ENCODE peak calls at places on chromosomes 1 and 21, in five cellular contexts. N is GM23248; W is heart right ventricle; J is CD8-positive, alpha-beta T cell; L is right lobe of liver. Y is an unnamed sample.

GRCh38 chr1:54456921-54457529 is 50.8 kb upstream of the SSBP3 start:
- DNase-seq in N (peak; percentile 25), W (no peak), J (no peak), L (no peak), Y (no peak)

GRCh38 chr1:37752583-37753471 is 12.1 kb downstream of the EPHA10 start:
- DNase-seq in N (peak; percentile 50), W (no peak), J (no peak), L (no peak), Y (no peak)

GRCh38 chr1:180301135-180301737 is 71.2 kb downstream of the LHX4 start:
- DNase-seq in N (peak; percentile 14), W (no peak), J (no peak), L (no peak), Y (no peak)

GRCh38 chr1:29641921-29642320 is 405.6 kb downstream of the PTPRU start:
- DNase-seq in N (no peak), W (no peak), J (no peak), L (no peak), Y (no peak)

GRCh38 chr1:66381626-66382275 is 152.2 kb upstream of the SGIP1 start:
- DNase-seq in N (no peak), W (no peak), J (no peak), L (no peak), Y (no peak)

GRCh38 chr21:14846619-14847018 is 218.2 kb downstream of the NRIP1 start:
- DNase-seq in N (no peak), W (no peak), J (no peak), L (no peak), Y (no peak)

GRCh38 chr1:44031900-44032817 is 897 bp upstream of the SLC6A9 start:
- DNase-seq in N (no peak), W (no peak), J (no peak), L (no peak), Y (no peak)

GRCh38 chr1:201053155-201053860 is 29.8 kb upstream of the KIF21B start:
- DNase-seq in N (no peak), W (no peak), J (no peak), L (no peak), Y (no peak)

GRCh38 chr1:203911806-203912205 is 50.4 kb downstream of the SNRPE start:
- DNase-seq in N (peak; percentile 44), W (no peak), J (no peak), L (no peak), Y (no peak)

GRCh38 chr1:162319510-162320160 is 57.0 kb downstream of the SPATA46 start:
- DNase-seq in N (peak; percentile 71), W (no peak), J (no peak), L (no peak), Y (no peak)

GRCh38 chr1:246961939-246962373 is 30.2 kb upstream of the AHCTF1 start:
- DNase-seq in N (peak; percentile 4), W (no peak), J (no peak), L (peak; percentile 57), Y (no peak)

GRCh38 chr1:65175171-65176070 is 27.4 kb downstream of the AK4 start:
- DNase-seq in N (no peak), W (peak; percentile 46), J (no peak), L (no peak), Y (no peak)

DNA sequence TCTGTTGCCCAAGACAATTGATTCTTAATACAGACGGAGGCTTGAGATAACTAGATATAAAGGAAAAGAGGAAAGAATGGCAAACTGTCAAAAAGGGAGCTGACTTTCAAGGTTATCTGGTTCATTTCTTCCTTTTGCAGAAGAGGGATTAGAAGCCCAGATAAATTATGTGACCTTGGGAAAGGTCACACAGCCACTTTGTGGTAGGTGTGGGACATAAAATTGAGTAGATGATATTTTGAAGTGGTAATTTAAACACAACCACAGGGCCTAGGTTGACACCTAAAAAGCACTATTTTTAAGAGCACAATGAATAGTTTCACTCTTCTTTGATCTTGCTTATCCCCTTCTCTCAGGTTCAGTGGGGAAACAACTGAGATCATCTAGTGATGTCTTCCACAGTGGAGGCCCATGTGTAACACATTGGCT is 16.9 kb upstream of the KIAA0040 start:
- DNase-seq in N (no peak), W (no peak), J (no peak), L (no peak), Y (no peak)
- H3K4me3 ChIP-seq in N (no peak overlapping the region), W (no peak overlapping the region), J (peak overlapping the region; percentile 36), L (no peak overlapping the region), Y (no peak overlapping the region)

GRCh38 chr1:225658041-225658440 is 5.1 kb upstream of the ENAH start:
- DNase-seq in N (peak; percentile 43), W (no peak), J (no peak), L (no peak), Y (no peak)

GRCh38 chr1:225655509-225656258 is 2.8 kb upstream of the ENAH start:
- DNase-seq in N (peak; percentile 96), W (no peak), J (no peak), L (peak; percentile 67), Y (peak; percentile 38)

GRCh38 chr1:225654688-225655508 is 2.0 kb upstream of the ENAH start:
- DNase-seq in N (no peak), W (no peak), J (no peak), L (no peak), Y (peak; percentile 45)

GRCh38 chr1:225660544-225660946 is 7.6 kb upstream of the ENAH start:
- DNase-seq in N (no peak), W (no peak), J (no peak), L (no peak), Y (no peak)

GRCh38 chr1:225657462-225657989 is 4.6 kb upstream of the ENAH start:
- DNase-seq in N (peak; percentile 89), W (no peak), J (no peak), L (no peak), Y (no peak)
- H3K4me3 ChIP-seq in N (peak overlapping the region; percentile 63), W (no peak overlapping the region), J (no peak overlapping the region), L (no peak overlapping the region), Y (no peak overlapping the region)

DNA sequence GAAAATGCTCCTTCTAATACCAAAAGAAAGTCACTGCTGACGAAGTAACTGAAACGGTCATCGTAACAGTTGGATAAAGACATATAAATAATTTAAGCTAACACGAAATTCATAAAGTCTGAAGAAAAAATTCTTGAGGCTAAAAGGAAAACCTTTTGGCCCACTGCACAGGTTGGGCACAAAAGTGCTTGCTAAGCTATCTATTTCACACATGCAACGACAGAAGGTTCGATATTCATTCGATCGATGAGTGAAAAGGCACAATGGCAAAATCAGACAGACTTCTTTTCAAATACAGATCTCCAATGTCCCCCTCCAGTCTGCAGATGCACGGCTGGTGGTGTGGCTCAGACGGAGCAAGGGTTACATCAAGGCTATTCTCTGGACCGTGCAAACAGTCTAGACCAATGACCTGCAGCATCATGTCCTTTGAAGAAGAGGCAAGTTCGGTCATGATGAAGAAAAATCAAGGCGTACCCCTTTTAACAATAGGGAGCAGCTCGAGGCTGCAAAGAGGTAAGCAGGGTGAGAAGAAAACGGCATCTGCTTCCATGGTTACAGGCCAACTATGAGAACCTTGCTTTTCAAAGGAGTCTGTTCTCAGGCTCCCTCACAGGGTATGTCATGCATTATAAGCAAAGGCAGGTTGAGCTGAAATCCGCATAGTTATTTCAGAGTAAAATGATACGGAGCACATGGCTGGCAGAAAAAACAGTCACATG is 579.6 kb downstream of the USP25 start:
- DNase-seq in N (no peak), W (no peak), J (no peak), L (no peak), Y (no peak)
- H3K4me3 ChIP-seq in N (no peak overlapping the region), W (no peak overlapping the region), J (no peak overlapping the region), L (no peak overlapping the region), Y (peak overlapping the region; percentile 52)

DNA sequence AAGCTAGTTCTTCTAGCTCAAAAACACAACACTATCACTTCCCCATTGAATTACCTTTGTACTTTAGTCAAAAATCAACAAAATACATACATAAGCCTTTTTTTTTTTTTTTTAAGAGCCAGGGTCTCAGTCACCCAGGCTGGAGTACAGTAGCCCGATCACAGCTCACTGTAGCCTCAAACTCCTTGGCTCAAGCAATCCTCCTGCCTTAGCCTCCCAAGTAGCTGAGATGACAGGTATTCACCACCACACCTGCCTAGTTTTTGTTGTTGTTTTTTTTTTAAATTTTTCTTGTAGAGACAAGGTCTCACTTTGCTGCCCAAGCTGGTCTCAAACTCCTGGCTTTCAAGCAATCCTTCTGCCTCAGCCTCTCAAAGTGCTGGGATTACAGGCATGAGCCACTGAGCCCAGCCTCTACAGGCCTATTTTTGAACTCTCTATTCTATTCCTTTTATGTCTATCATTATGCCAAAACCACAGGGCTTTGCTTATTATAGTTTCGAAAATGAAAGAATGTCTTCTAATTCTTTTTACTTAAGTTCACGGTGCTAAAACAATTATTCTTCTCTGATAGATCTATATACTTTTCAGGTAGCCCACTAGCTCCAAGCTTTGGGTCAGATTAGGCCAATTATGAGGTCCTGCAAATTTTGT is 29.6 kb downstream of the GPBP1L1 start:
- DNase-seq in N (no peak), W (no peak), J (no peak), L (no peak), Y (no peak)
- H3K4me3 ChIP-seq in N (no peak overlapping the region), W (no peak overlapping the region), J (no peak overlapping the region), L (no peak overlapping the region), Y (no peak overlapping the region)

DNA sequence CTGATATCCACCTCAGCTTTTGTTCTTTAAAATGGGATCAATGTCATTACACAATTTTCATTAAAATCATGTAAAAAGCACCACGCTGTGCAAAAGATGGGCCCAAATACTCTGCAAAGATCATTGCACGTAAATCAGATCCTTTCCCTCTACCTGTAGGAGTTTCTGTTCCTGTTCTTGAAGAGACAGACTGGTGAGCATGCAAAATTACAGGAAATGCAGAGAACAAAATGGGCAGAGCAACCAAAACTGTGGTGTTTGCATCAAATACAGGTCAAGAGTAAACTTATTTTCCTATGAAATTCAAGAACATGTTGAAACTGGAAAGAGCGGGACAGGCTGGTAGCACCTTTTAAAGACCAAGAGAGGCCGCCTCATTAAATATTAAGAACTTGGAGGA is 294.9 kb upstream of the ADGRL2 start:
- DNase-seq in N (no peak), W (no peak), J (no peak), L (no peak), Y (no peak)
- H3K4me3 ChIP-seq in N (no peak overlapping the region), W (no peak overlapping the region), J (no peak overlapping the region), L (no peak overlapping the region), Y (no peak overlapping the region)

DNA sequence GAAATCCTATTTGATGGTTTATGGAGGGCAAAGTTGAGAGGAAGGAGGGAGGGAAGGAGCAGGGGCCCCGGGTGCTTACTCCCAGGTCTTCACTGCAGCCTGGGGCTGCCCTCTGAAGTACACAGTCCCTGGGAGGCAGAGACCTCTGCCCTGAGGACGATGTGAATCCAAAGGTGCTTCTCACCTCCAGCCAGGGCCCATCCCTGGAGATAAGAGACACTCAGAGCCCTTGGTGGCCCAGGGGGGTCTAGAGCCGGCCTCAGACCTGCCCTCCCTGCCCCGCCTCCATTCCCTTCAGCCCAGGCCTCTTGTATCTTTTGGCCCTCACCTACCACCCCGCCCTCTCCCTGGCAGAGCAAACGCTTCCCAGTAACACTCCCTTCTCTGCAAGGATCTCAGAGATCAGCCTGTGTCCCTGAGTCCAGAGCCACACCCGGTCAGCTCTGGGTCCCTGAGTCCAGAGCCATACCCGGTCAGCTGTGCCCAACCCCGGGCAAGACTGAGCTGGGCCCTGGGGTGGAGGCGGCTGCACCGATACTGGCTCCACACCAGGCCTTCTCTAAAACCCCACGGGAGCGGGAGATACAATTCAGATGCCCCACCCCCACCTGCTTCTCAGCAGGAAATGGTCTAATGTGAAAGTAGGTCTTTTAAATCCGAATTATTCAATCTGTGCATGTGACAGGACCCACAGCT is 3.6 kb upstream of the GNB1 start:
- DNase-seq in N (no peak), W (peak; percentile 62), J (no peak), L (peak; percentile 67), Y (peak; percentile 55)
- H3K4me3 ChIP-seq in N (no peak overlapping the region), W (no peak overlapping the region), J (peak overlapping the region; percentile 23), L (no peak overlapping the region), Y (no peak overlapping the region)

GRCh38 chr1:7784492-7785071 is 491 bp downstream of the PER3 start:
- DNase-seq in N (peak; percentile 44), W (peak; percentile 35), J (peak; percentile 23), L (peak; percentile 76), Y (peak; percentile 15)
- H3K4me3 ChIP-seq in N (peak overlapping the region; percentile 72), W (peak overlapping the region; percentile 46), J (peak overlapping the region; percentile 36), L (peak overlapping the region; percentile 64), Y (peak overlapping the region; percentile 64)